ENCODE peak calls at places on chromosomes 4 and X, in ten cellular contexts. One of them, this sample, is unnamed.

GRCh38 chr4:149211961-149212360 is 603.7 kb downstream of the IQCM start:
- DNase-seq in sigmoid colon: no peak
- DNase-seq in fibroblast of the aortic adventitia: no peak
- DNase-seq in heart left ventricle: no peak
- DNase-seq in astrocyte of the spinal cord: no peak
- DNase-seq in cardiac muscle cell: no peak
- DNase-seq in upper lobe of left lung: no peak
- DNase-seq in Caco-2: no peak
- DNase-seq in tibial artery: no peak
- DNase-seq in adipocyte: no peak
- DNase-seq in this sample: no peak

GRCh38 chr4:88137112-88137511 is 21.3 kb downstream of the ABCG2 start:
- DNase-seq in upper lobe of left lung: no peak
- DNase-seq in tibial artery: no peak
- DNase-seq in sigmoid colon: no peak
- DNase-seq in astrocyte of the spinal cord: peak; percentile 38
- DNase-seq in adipocyte: no peak
- DNase-seq in cardiac muscle cell: no peak
- DNase-seq in heart left ventricle: no peak
- DNase-seq in fibroblast of the aortic adventitia: peak; percentile 44
- DNase-seq in Caco-2: no peak
- DNase-seq in this sample: peak; percentile 38

GRCh38 chr4:147480891-147481576 is at the start of gene EDNRA:
- DNase-seq in upper lobe of left lung: peak; percentile 22
- DNase-seq in cardiac muscle cell: peak; percentile 60
- DNase-seq in fibroblast of the aortic adventitia: peak; percentile 64
- DNase-seq in astrocyte of the spinal cord: peak; percentile 63
- DNase-seq in sigmoid colon: no peak
- DNase-seq in Caco-2: no peak
- DNase-seq in tibial artery: peak; percentile 73
- DNase-seq in heart left ventricle: peak; percentile 57
- DNase-seq in adipocyte: peak; percentile 85
- DNase-seq in this sample: peak; percentile 28

GRCh38 chrX:21975827-21976226 is 35.3 kb downstream of the SMS start:
- DNase-seq in fibroblast of the aortic adventitia: peak; percentile 80
- DNase-seq in heart left ventricle: no peak
- DNase-seq in adipocyte: peak; percentile 60
- DNase-seq in Caco-2: no peak
- DNase-seq in upper lobe of left lung: no peak
- DNase-seq in cardiac muscle cell: peak; percentile 71
- DNase-seq in sigmoid colon: no peak
- DNase-seq in tibial artery: no peak
- DNase-seq in astrocyte of the spinal cord: peak; percentile 68
- DNase-seq in this sample: no peak

GRCh38 chr4:121336706-121337105 is 44.1 kb downstream of the QRFPR start:
- DNase-seq in adipocyte: no peak
- DNase-seq in cardiac muscle cell: no peak
- DNase-seq in Caco-2: no peak
- DNase-seq in heart left ventricle: no peak
- DNase-seq in fibroblast of the aortic adventitia: no peak
- DNase-seq in sigmoid colon: no peak
- DNase-seq in upper lobe of left lung: no peak
- DNase-seq in tibial artery: no peak
- DNase-seq in astrocyte of the spinal cord: no peak
- DNase-seq in this sample: no peak

GRCh38 chr4:39947963-39948362 is 29.7 kb downstream of the PDS5A start:
- DNase-seq in tibial artery: no peak
- DNase-seq in Caco-2: no peak
- DNase-seq in astrocyte of the spinal cord: no peak
- DNase-seq in cardiac muscle cell: no peak
- DNase-seq in upper lobe of left lung: no peak
- DNase-seq in sigmoid colon: no peak
- DNase-seq in heart left ventricle: no peak
- DNase-seq in adipocyte: no peak
- DNase-seq in fibroblast of the aortic adventitia: no peak
- DNase-seq in this sample: no peak

GRCh38 chr4:71066737-71067716 is 73.6 kb downstream of the DCK start:
- DNase-seq in adipocyte: no peak
- DNase-seq in fibroblast of the aortic adventitia: no peak
- DNase-seq in Caco-2: no peak
- DNase-seq in astrocyte of the spinal cord: peak; percentile 5
- DNase-seq in sigmoid colon: no peak
- DNase-seq in tibial artery: no peak
- DNase-seq in upper lobe of left lung: no peak
- DNase-seq in heart left ventricle: no peak
- DNase-seq in cardiac muscle cell: no peak
- DNase-seq in this sample: no peak

GRCh38 chr4:76053730-76054129 is 17.9 kb upstream of the CXCL11 start:
- DNase-seq in fibroblast of the aortic adventitia: no peak
- DNase-seq in sigmoid colon: no peak
- DNase-seq in adipocyte: no peak
- DNase-seq in cardiac muscle cell: peak; percentile 54
- DNase-seq in heart left ventricle: no peak
- DNase-seq in upper lobe of left lung: no peak
- DNase-seq in Caco-2: no peak
- DNase-seq in astrocyte of the spinal cord: no peak
- DNase-seq in tibial artery: no peak
- DNase-seq in this sample: no peak

GRCh38 chr4:80295331-80295730 is 28.9 kb downstream of the FGF5 start:
- DNase-seq in astrocyte of the spinal cord: no peak
- DNase-seq in Caco-2: no peak
- DNase-seq in heart left ventricle: no peak
- DNase-seq in adipocyte: no peak
- DNase-seq in sigmoid colon: no peak
- DNase-seq in cardiac muscle cell: no peak
- DNase-seq in fibroblast of the aortic adventitia: no peak
- DNase-seq in upper lobe of left lung: no peak
- DNase-seq in tibial artery: no peak
- DNase-seq in this sample: no peak

GRCh38 chrX:12701625-12702024 is 89.6 kb upstream of the PRPS2 start:
- DNase-seq in adipocyte: peak; percentile 74
- DNase-seq in heart left ventricle: peak; percentile 13
- DNase-seq in astrocyte of the spinal cord: peak; percentile 54
- DNase-seq in tibial artery: no peak
- DNase-seq in sigmoid colon: peak; percentile 73
- DNase-seq in upper lobe of left lung: peak; percentile 58
- DNase-seq in fibroblast of the aortic adventitia: peak; percentile 69
- DNase-seq in Caco-2: peak; percentile 56
- DNase-seq in cardiac muscle cell: peak; percentile 79
- DNase-seq in this sample: peak; percentile 59

GRCh38 chr4:185999207-185999606 is 69.7 kb upstream of the TLR3 start:
- DNase-seq in Caco-2: no peak
- DNase-seq in tibial artery: no peak
- DNase-seq in astrocyte of the spinal cord: no peak
- DNase-seq in cardiac muscle cell: no peak
- DNase-seq in upper lobe of left lung: no peak
- DNase-seq in adipocyte: no peak
- DNase-seq in fibroblast of the aortic adventitia: no peak
- DNase-seq in sigmoid colon: no peak
- DNase-seq in heart left ventricle: no peak
- DNase-seq in this sample: no peak

GRCh38 chr4:76197971-76198410 is 15.6 kb downstream of the SCARB2 start:
- DNase-seq in heart left ventricle: peak; percentile 56
- DNase-seq in tibial artery: no peak
- DNase-seq in astrocyte of the spinal cord: peak; percentile 88
- DNase-seq in cardiac muscle cell: peak; percentile 79
- DNase-seq in sigmoid colon: peak; percentile 85
- DNase-seq in adipocyte: peak; percentile 74
- DNase-seq in Caco-2: no peak
- DNase-seq in fibroblast of the aortic adventitia: peak; percentile 69
- DNase-seq in upper lobe of left lung: peak; percentile 68
- DNase-seq in this sample: no peak

GRCh38 chr4:188109157-188109755 is at the start of gene TRIML2:
- DNase-seq in cardiac muscle cell: no peak
- DNase-seq in upper lobe of left lung: no peak
- DNase-seq in adipocyte: no peak
- DNase-seq in fibroblast of the aortic adventitia: no peak
- DNase-seq in heart left ventricle: no peak
- DNase-seq in Caco-2: peak; percentile 74
- DNase-seq in astrocyte of the spinal cord: no peak
- DNase-seq in tibial artery: no peak
- DNase-seq in sigmoid colon: no peak
- DNase-seq in this sample: no peak
- H3K4me3 ChIP-seq in cardiac muscle cell: no peak within 1 kb of the TSS
- H3K4me3 ChIP-seq in upper lobe of left lung: no peak within 1 kb of the TSS
- H3K4me3 ChIP-seq in adipocyte: no peak within 1 kb of the TSS
- H3K4me3 ChIP-seq in fibroblast of the aortic adventitia: no peak within 1 kb of the TSS
- H3K4me3 ChIP-seq in heart left ventricle: no peak within 1 kb of the TSS
- H3K4me3 ChIP-seq in Caco-2: no peak within 1 kb of the TSS
- H3K4me3 ChIP-seq in astrocyte of the spinal cord: no peak within 1 kb of the TSS
- H3K4me3 ChIP-seq in tibial artery: no peak within 1 kb of the TSS
- H3K4me3 ChIP-seq in sigmoid colon: no peak within 1 kb of the TSS
- H3K4me3 ChIP-seq in this sample: no peak within 1 kb of the TSS

GRCh38 chr4:16705341-16705740 is 193.1 kb downstream of the LDB2 start:
- DNase-seq in astrocyte of the spinal cord: no peak
- DNase-seq in sigmoid colon: no peak
- DNase-seq in fibroblast of the aortic adventitia: no peak
- DNase-seq in tibial artery: no peak
- DNase-seq in cardiac muscle cell: no peak
- DNase-seq in heart left ventricle: no peak
- DNase-seq in adipocyte: no peak
- DNase-seq in upper lobe of left lung: no peak
- DNase-seq in Caco-2: no peak
- DNase-seq in this sample: no peak
- H3K4me3 ChIP-seq in astrocyte of the spinal cord: no peak overlapping the region
- H3K4me3 ChIP-seq in sigmoid colon: no peak overlapping the region
- H3K4me3 ChIP-seq in fibroblast of the aortic adventitia: no peak overlapping the region
- H3K4me3 ChIP-seq in tibial artery: no peak overlapping the region
- H3K4me3 ChIP-seq in cardiac muscle cell: no peak overlapping the region
- H3K4me3 ChIP-seq in heart left ventricle: no peak overlapping the region
- H3K4me3 ChIP-seq in adipocyte: no peak overlapping the region
- H3K4me3 ChIP-seq in upper lobe of left lung: no peak overlapping the region
- H3K4me3 ChIP-seq in Caco-2: no peak overlapping the region
- H3K4me3 ChIP-seq in this sample: no peak overlapping the region

DNA sequence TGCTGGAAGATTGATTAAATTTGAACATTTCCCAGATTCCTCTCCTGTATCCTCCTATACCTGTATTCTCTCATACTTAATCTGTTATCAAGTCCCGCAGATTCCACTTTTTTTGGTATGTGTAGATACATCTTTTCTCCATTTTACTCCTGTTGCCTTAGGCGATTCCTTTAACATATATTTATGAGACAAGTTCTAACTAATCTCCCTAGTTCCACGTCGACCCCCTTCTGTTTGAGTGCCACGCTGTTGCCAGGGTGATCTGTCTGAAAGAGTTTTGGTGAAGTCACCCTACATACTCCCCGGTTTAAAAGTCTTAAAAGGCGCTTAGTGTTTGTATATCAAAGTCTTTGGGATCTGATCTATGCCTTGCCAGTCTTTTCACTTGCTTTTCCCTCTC is 2.4 kb downstream of the HNRNPH2 start:
- DNase-seq in tibial artery: no peak
- DNase-seq in upper lobe of left lung: no peak
- DNase-seq in Caco-2: no peak
- DNase-seq in adipocyte: no peak
- DNase-seq in sigmoid colon: no peak
- DNase-seq in astrocyte of the spinal cord: no peak
- DNase-seq in fibroblast of the aortic adventitia: no peak
- DNase-seq in heart left ventricle: no peak
- DNase-seq in cardiac muscle cell: no peak
- DNase-seq in this sample: no peak
- H3K4me3 ChIP-seq in tibial artery: peak overlapping the region; percentile 11
- H3K4me3 ChIP-seq in upper lobe of left lung: no peak overlapping the region
- H3K4me3 ChIP-seq in Caco-2: no peak overlapping the region
- H3K4me3 ChIP-seq in adipocyte: peak overlapping the region; percentile 88
- H3K4me3 ChIP-seq in sigmoid colon: peak overlapping the region; percentile 60
- H3K4me3 ChIP-seq in astrocyte of the spinal cord: peak overlapping the region; percentile 8
- H3K4me3 ChIP-seq in fibroblast of the aortic adventitia: peak overlapping the region; percentile 44
- H3K4me3 ChIP-seq in heart left ventricle: peak overlapping the region; percentile 62
- H3K4me3 ChIP-seq in cardiac muscle cell: no peak overlapping the region
- H3K4me3 ChIP-seq in this sample: no peak overlapping the region

DNA sequence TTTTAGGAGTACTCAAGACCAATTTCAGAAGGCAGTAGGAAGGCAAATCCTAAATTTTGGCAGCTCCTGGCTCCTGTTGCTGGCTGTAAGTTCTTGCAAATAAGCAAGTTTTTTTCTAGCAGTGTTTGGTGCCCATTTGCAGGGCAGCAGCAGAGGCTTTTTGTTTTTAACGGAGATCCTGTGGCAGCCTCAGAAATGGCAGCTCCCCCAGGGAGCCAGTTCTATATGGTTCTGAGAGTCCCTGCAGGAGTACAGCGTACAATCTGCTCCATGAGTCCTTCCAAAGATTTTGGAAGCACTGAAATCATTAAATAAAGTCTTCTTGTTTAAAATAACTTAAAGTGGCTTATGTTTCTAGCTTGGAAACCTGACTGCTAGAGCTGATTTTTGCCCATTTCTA is 171.9 kb downstream of the NDST4 start:
- DNase-seq in adipocyte: no peak
- DNase-seq in astrocyte of the spinal cord: no peak
- DNase-seq in upper lobe of left lung: no peak
- DNase-seq in sigmoid colon: no peak
- DNase-seq in heart left ventricle: no peak
- DNase-seq in tibial artery: no peak
- DNase-seq in Caco-2: no peak
- DNase-seq in cardiac muscle cell: no peak
- DNase-seq in fibroblast of the aortic adventitia: no peak
- DNase-seq in this sample: no peak
- H3K4me3 ChIP-seq in adipocyte: no peak overlapping the region
- H3K4me3 ChIP-seq in astrocyte of the spinal cord: no peak overlapping the region
- H3K4me3 ChIP-seq in upper lobe of left lung: no peak overlapping the region
- H3K4me3 ChIP-seq in sigmoid colon: no peak overlapping the region
- H3K4me3 ChIP-seq in heart left ventricle: no peak overlapping the region
- H3K4me3 ChIP-seq in tibial artery: no peak overlapping the region
- H3K4me3 ChIP-seq in Caco-2: no peak overlapping the region
- H3K4me3 ChIP-seq in cardiac muscle cell: no peak overlapping the region
- H3K4me3 ChIP-seq in fibroblast of the aortic adventitia: no peak overlapping the region
- H3K4me3 ChIP-seq in this sample: no peak overlapping the region

GRCh38 chr4:126916626-126917140 is 716.1 kb upstream of the INTU start:
- DNase-seq in fibroblast of the aortic adventitia: peak; percentile 95
- DNase-seq in astrocyte of the spinal cord: peak; percentile 89
- DNase-seq in Caco-2: no peak
- DNase-seq in upper lobe of left lung: no peak
- DNase-seq in heart left ventricle: no peak
- DNase-seq in adipocyte: peak; percentile 92
- DNase-seq in sigmoid colon: no peak
- DNase-seq in cardiac muscle cell: peak; percentile 78
- DNase-seq in tibial artery: no peak
- DNase-seq in this sample: peak; percentile 42

GRCh38 chr4:126915999-126916625 is 716.6 kb upstream of the INTU start:
- DNase-seq in adipocyte: peak; percentile 61
- DNase-seq in cardiac muscle cell: peak; percentile 55
- DNase-seq in astrocyte of the spinal cord: no peak
- DNase-seq in upper lobe of left lung: no peak
- DNase-seq in tibial artery: no peak
- DNase-seq in heart left ventricle: no peak
- DNase-seq in sigmoid colon: no peak
- DNase-seq in fibroblast of the aortic adventitia: peak; percentile 76
- DNase-seq in Caco-2: no peak
- DNase-seq in this sample: no peak
- H3K4me3 ChIP-seq in adipocyte: peak overlapping the region; percentile 53
- H3K4me3 ChIP-seq in cardiac muscle cell: no peak overlapping the region
- H3K4me3 ChIP-seq in astrocyte of the spinal cord: no peak overlapping the region
- H3K4me3 ChIP-seq in upper lobe of left lung: no peak overlapping the region
- H3K4me3 ChIP-seq in tibial artery: peak overlapping the region; percentile 36
- H3K4me3 ChIP-seq in heart left ventricle: no peak overlapping the region
- H3K4me3 ChIP-seq in sigmoid colon: no peak overlapping the region
- H3K4me3 ChIP-seq in fibroblast of the aortic adventitia: peak overlapping the region; percentile 54
- H3K4me3 ChIP-seq in Caco-2: no peak overlapping the region
- H3K4me3 ChIP-seq in this sample: no peak overlapping the region

GRCh38 chr4:15689540-15689939 is 7.9 kb downstream of the FAM200B start:
- DNase-seq in adipocyte: no peak
- DNase-seq in sigmoid colon: no peak
- DNase-seq in tibial artery: no peak
- DNase-seq in astrocyte of the spinal cord: no peak
- DNase-seq in heart left ventricle: no peak
- DNase-seq in Caco-2: no peak
- DNase-seq in upper lobe of left lung: peak; percentile 51
- DNase-seq in fibroblast of the aortic adventitia: peak; percentile 46
- DNase-seq in cardiac muscle cell: peak; percentile 49
- DNase-seq in this sample: no peak
- H3K4me3 ChIP-seq in adipocyte: peak overlapping the region; percentile 45
- H3K4me3 ChIP-seq in sigmoid colon: no peak overlapping the region
- H3K4me3 ChIP-seq in tibial artery: no peak overlapping the region
- H3K4me3 ChIP-seq in astrocyte of the spinal cord: no peak overlapping the region
- H3K4me3 ChIP-seq in heart left ventricle: peak overlapping the region; percentile 6
- H3K4me3 ChIP-seq in Caco-2: no peak overlapping the region
- H3K4me3 ChIP-seq in upper lobe of left lung: no peak overlapping the region
- H3K4me3 ChIP-seq in fibroblast of the aortic adventitia: no peak overlapping the region
- H3K4me3 ChIP-seq in cardiac muscle cell: no peak overlapping the region
- H3K4me3 ChIP-seq in this sample: no peak overlapping the region

This sample was measured in MG63.